ENCODE peak calls at places on chromosome 9, in nine cellular contexts. One of them, this sample, is unnamed.

GRCh38 chr9:115104908-115105307 is 13.0 kb downstream of the TNC start:
- DNase-seq in HL-60: no peak
- DNase-seq in pancreas: no peak
- DNase-seq in HepG2: no peak
- DNase-seq in right atrium auricular region: no peak
- DNase-seq in HCT116: no peak
- DNase-seq in heart left ventricle: no peak
- DNase-seq in H9: no peak
- DNase-seq in cardiac muscle cell: no peak
- DNase-seq in this sample: no peak

GRCh38 chr9:34550016-34550680 is 27.4 kb upstream of the ENHO start:
- DNase-seq in H9: no peak
- DNase-seq in pancreas: no peak
- DNase-seq in HL-60: no peak
- DNase-seq in HCT116: no peak
- DNase-seq in right atrium auricular region: peak; percentile 57
- DNase-seq in heart left ventricle: no peak
- DNase-seq in HepG2: no peak
- DNase-seq in cardiac muscle cell: no peak
- DNase-seq in this sample: peak; percentile 8

GRCh38 chr9:91202757-91203283 is 158.9 kb downstream of the AUH start:
- DNase-seq in cardiac muscle cell: no peak
- DNase-seq in heart left ventricle: no peak
- DNase-seq in HL-60: no peak
- DNase-seq in HCT116: no peak
- DNase-seq in HepG2: no peak
- DNase-seq in right atrium auricular region: no peak
- DNase-seq in H9: no peak
- DNase-seq in pancreas: no peak
- DNase-seq in this sample: no peak

GRCh38 chr9:33287087-33287490 is 3.2 kb upstream of the NFX1 start:
- DNase-seq in H9: peak; percentile 45
- DNase-seq in HepG2: peak; percentile 67
- DNase-seq in cardiac muscle cell: peak; percentile 79
- DNase-seq in HL-60: peak; percentile 34
- DNase-seq in HCT116: peak; percentile 46
- DNase-seq in pancreas: peak; percentile 39
- DNase-seq in right atrium auricular region: no peak
- DNase-seq in heart left ventricle: no peak
- DNase-seq in this sample: peak; percentile 49

GRCh38 chr9:80359291-80359690 is 787.5 kb downstream of the TLE4 start:
- DNase-seq in heart left ventricle: no peak
- DNase-seq in pancreas: no peak
- DNase-seq in HepG2: no peak
- DNase-seq in H9: no peak
- DNase-seq in HCT116: no peak
- DNase-seq in cardiac muscle cell: no peak
- DNase-seq in right atrium auricular region: no peak
- DNase-seq in HL-60: no peak
- DNase-seq in this sample: no peak

GRCh38 chr9:96485280-96485679 is 35.3 kb downstream of the HABP4 start:
- DNase-seq in H9: no peak
- DNase-seq in cardiac muscle cell: no peak
- DNase-seq in pancreas: no peak
- DNase-seq in HCT116: no peak
- DNase-seq in HepG2: no peak
- DNase-seq in right atrium auricular region: no peak
- DNase-seq in heart left ventricle: no peak
- DNase-seq in HL-60: no peak
- DNase-seq in this sample: no peak

GRCh38 chr9:136796238-136796774 is at the start of gene CCDC183:
- DNase-seq in H9: no peak
- DNase-seq in heart left ventricle: no peak
- DNase-seq in HepG2: no peak
- DNase-seq in HL-60: no peak
- DNase-seq in cardiac muscle cell: no peak
- DNase-seq in pancreas: no peak
- DNase-seq in right atrium auricular region: no peak
- DNase-seq in HCT116: no peak
- DNase-seq in this sample: no peak

GRCh38 chr9:37752646-37753488 is 738 bp upstream of the TRMT10B start:
- DNase-seq in HepG2: no peak
- DNase-seq in pancreas: no peak
- DNase-seq in heart left ventricle: no peak
- DNase-seq in cardiac muscle cell: no peak
- DNase-seq in H9: no peak
- DNase-seq in right atrium auricular region: no peak
- DNase-seq in HL-60: no peak
- DNase-seq in HCT116: no peak
- DNase-seq in this sample: no peak

GRCh38 chr9:87826331-87826730 is 56.3 kb upstream of the SPATA31E1 start:
- DNase-seq in HepG2: no peak
- DNase-seq in HCT116: no peak
- DNase-seq in right atrium auricular region: no peak
- DNase-seq in HL-60: no peak
- DNase-seq in pancreas: no peak
- DNase-seq in heart left ventricle: no peak
- DNase-seq in cardiac muscle cell: no peak
- DNase-seq in H9: no peak
- DNase-seq in this sample: no peak

GRCh38 chr9:89564257-89564878 is 40.4 kb upstream of the GADD45G start:
- DNase-seq in pancreas: no peak
- DNase-seq in cardiac muscle cell: peak; percentile 32
- DNase-seq in HL-60: no peak
- DNase-seq in HepG2: peak; percentile 50
- DNase-seq in HCT116: peak; percentile 82
- DNase-seq in right atrium auricular region: no peak
- DNase-seq in H9: peak; percentile 86
- DNase-seq in heart left ventricle: no peak
- DNase-seq in this sample: peak; percentile 64

GRCh38 chr9:115492869-115493268 is 374.9 kb upstream of the TNC start:
- DNase-seq in HepG2: no peak
- DNase-seq in pancreas: no peak
- DNase-seq in H9: no peak
- DNase-seq in cardiac muscle cell: no peak
- DNase-seq in right atrium auricular region: no peak
- DNase-seq in heart left ventricle: no peak
- DNase-seq in HCT116: no peak
- DNase-seq in HL-60: no peak
- DNase-seq in this sample: no peak

GRCh38 chr9:131238402-131239021 is 37.8 kb downstream of the FAM78A start:
- DNase-seq in heart left ventricle: peak; percentile 81
- DNase-seq in cardiac muscle cell: peak; percentile 54
- DNase-seq in H9: no peak
- DNase-seq in HL-60: no peak
- DNase-seq in pancreas: no peak
- DNase-seq in HCT116: no peak
- DNase-seq in right atrium auricular region: no peak
- DNase-seq in HepG2: no peak
- DNase-seq in this sample: no peak

GRCh38 chr9:94591876-94592275 is 1.7 kb downstream of the FBP2 start:
- DNase-seq in right atrium auricular region: no peak
- DNase-seq in pancreas: no peak
- DNase-seq in cardiac muscle cell: no peak
- DNase-seq in HL-60: no peak
- DNase-seq in heart left ventricle: no peak
- DNase-seq in H9: no peak
- DNase-seq in HCT116: no peak
- DNase-seq in HepG2: no peak
- DNase-seq in this sample: no peak

GRCh38 chr9:71962328-71962727 is 50.9 kb downstream of the C9orf85 start:
- DNase-seq in HepG2: no peak
- DNase-seq in heart left ventricle: no peak
- DNase-seq in cardiac muscle cell: no peak
- DNase-seq in HL-60: no peak
- DNase-seq in pancreas: no peak
- DNase-seq in HCT116: no peak
- DNase-seq in H9: no peak
- DNase-seq in right atrium auricular region: no peak
- DNase-seq in this sample: no peak

GRCh38 chr9:10910779-10911178 is 298.0 kb upstream of the PTPRD start:
- DNase-seq in HCT116: no peak
- DNase-seq in right atrium auricular region: no peak
- DNase-seq in HepG2: no peak
- DNase-seq in heart left ventricle: no peak
- DNase-seq in HL-60: no peak
- DNase-seq in H9: no peak
- DNase-seq in cardiac muscle cell: no peak
- DNase-seq in pancreas: no peak
- DNase-seq in this sample: no peak

GRCh38 chr9:104429147-104429546 is 74.9 kb upstream of the OR13F1 start:
- DNase-seq in heart left ventricle: no peak
- DNase-seq in HCT116: no peak
- DNase-seq in H9: no peak
- DNase-seq in right atrium auricular region: no peak
- DNase-seq in pancreas: no peak
- DNase-seq in cardiac muscle cell: no peak
- DNase-seq in HL-60: no peak
- DNase-seq in HepG2: no peak
- DNase-seq in this sample: no peak

GRCh38 chr9:1612886-1613285 is 402.3 kb upstream of the SMARCA2 start:
- DNase-seq in right atrium auricular region: no peak
- DNase-seq in HCT116: no peak
- DNase-seq in HL-60: no peak
- DNase-seq in HepG2: no peak
- DNase-seq in heart left ventricle: no peak
- DNase-seq in cardiac muscle cell: no peak
- DNase-seq in H9: no peak
- DNase-seq in pancreas: no peak
- DNase-seq in this sample: no peak

GRCh38 chr9:113781381-113781780 is 94.7 kb upstream of the ZNF618 start:
- DNase-seq in H9: no peak
- DNase-seq in heart left ventricle: no peak
- DNase-seq in right atrium auricular region: no peak
- DNase-seq in HL-60: no peak
- DNase-seq in HepG2: no peak
- DNase-seq in cardiac muscle cell: no peak
- DNase-seq in HCT116: no peak
- DNase-seq in pancreas: no peak
- DNase-seq in this sample: no peak
- H3K27me3 ChIP-seq in H9: no peaks in the 10 kb centered on the region
- H3K27me3 ChIP-seq in heart left ventricle: no peaks in the 10 kb centered on the region
- H3K27me3 ChIP-seq in right atrium auricular region: no peaks in the 10 kb centered on the region
- H3K27me3 ChIP-seq in HL-60: no peaks in the 10 kb centered on the region
- H3K27me3 ChIP-seq in HepG2: peaks cover 38% of the 10 kb centered on the region
- H3K27me3 ChIP-seq in cardiac muscle cell: no peaks in the 10 kb centered on the region
- H3K27me3 ChIP-seq in HCT116: peaks cover 4% of the 10 kb centered on the region
- H3K27me3 ChIP-seq in pancreas: no peaks in the 10 kb centered on the region
- H3K27me3 ChIP-seq in this sample: peaks cover 52% of the 10 kb centered on the region

DNA sequence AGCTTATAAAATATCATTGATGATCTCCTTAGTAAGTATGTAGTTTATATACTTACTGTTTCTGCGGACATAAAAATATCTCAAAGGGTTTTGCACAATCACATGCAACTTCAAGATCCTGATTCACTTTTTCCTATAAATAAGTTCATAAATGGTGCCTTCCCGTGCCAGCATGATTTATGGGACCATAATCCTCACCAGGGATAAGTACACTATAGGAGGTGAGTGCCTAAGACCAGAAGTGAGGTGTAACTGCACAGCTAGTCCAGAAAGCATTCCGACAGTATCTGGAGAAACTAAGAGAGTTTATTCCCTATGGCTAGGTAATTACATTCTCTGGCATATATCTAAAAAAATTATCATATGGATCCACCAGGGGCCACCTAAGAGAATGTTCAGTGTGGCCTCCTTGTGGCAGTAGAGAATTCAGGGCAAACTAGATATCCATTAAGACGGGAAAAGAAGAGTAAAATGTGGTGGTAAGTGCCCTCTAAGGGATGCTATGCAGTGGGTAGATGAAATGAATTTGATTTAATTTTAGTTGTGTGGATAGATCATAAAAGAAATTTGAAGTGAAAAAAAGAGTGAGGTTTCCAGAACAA is 402.5 kb upstream of the SLC24A2 start:
- DNase-seq in cardiac muscle cell: no peak
- DNase-seq in right atrium auricular region: no peak
- DNase-seq in HCT116: no peak
- DNase-seq in heart left ventricle: no peak
- DNase-seq in HepG2: no peak
- DNase-seq in H9: no peak
- DNase-seq in pancreas: no peak
- DNase-seq in HL-60: no peak
- DNase-seq in this sample: no peak
- TF ChIP-seq CTCF in cardiac muscle cell: no peak
- TF ChIP-seq CTCF in right atrium auricular region: no peak
- TF ChIP-seq CTCF in HCT116: peak; percentile 45
- TF ChIP-seq CTCF in heart left ventricle: no peak
- TF ChIP-seq CTCF in HepG2: no peak
- TF ChIP-seq CTCF in H9: peak; percentile 24
- TF ChIP-seq CTCF in pancreas: no peak
- TF ChIP-seq CTCF in HL-60: no peak
- TF ChIP-seq CTCF in this sample: no peak

GRCh38 chr9:122106576-122106975 is 13.5 kb upstream of the TTLL11 start:
- DNase-seq in HL-60: no peak
- DNase-seq in HepG2: no peak
- DNase-seq in H9: no peak
- DNase-seq in cardiac muscle cell: no peak
- DNase-seq in HCT116: no peak
- DNase-seq in right atrium auricular region: no peak
- DNase-seq in pancreas: no peak
- DNase-seq in heart left ventricle: no peak
- DNase-seq in this sample: no peak
- H3K27ac ChIP-seq in HL-60: no peak overlapping the region
- H3K27ac ChIP-seq in HepG2: no peak overlapping the region
- H3K27ac ChIP-seq in H9: no peak overlapping the region
- H3K27ac ChIP-seq in cardiac muscle cell: no peak overlapping the region
- H3K27ac ChIP-seq in HCT116: no peak overlapping the region
- H3K27ac ChIP-seq in right atrium auricular region: peak overlapping the region; percentile 86
- H3K27ac ChIP-seq in pancreas: no peak overlapping the region
- H3K27ac ChIP-seq in heart left ventricle: peak overlapping the region; percentile 62
- H3K27ac ChIP-seq in this sample: no peak overlapping the region

GRCh38 chr9:14344846-14345585 is 31.1 kb upstream of the NFIB start:
- DNase-seq in pancreas: no peak
- DNase-seq in right atrium auricular region: no peak
- DNase-seq in heart left ventricle: peak; percentile 40
- DNase-seq in H9: peak; percentile 56
- DNase-seq in HL-60: no peak
- DNase-seq in cardiac muscle cell: no peak
- DNase-seq in HepG2: no peak
- DNase-seq in HCT116: no peak
- DNase-seq in this sample: no peak
- H3K27me3 ChIP-seq in pancreas: peaks cover 8% of the 10 kb centered on the region
- H3K27me3 ChIP-seq in right atrium auricular region: no peaks in the 10 kb centered on the region
- H3K27me3 ChIP-seq in heart left ventricle: no peaks in the 10 kb centered on the region
- H3K27me3 ChIP-seq in H9: peaks cover 21% of the 10 kb centered on the region
- H3K27me3 ChIP-seq in HL-60: peaks cover 3% of the 10 kb centered on the region
- H3K27me3 ChIP-seq in cardiac muscle cell: peaks cover 100% of the 10 kb centered on the region
- H3K27me3 ChIP-seq in HepG2: peaks cover 80% of the 10 kb centered on the region
- H3K27me3 ChIP-seq in HCT116: peaks cover 31% of the 10 kb centered on the region
- H3K27me3 ChIP-seq in this sample: peaks cover 26% of the 10 kb centered on the region